ENCODE peak calls at places on chromosome 22, in seven cellular contexts. D is CD4-positive, alpha-beta memory T cell; O is adipocyte; N is lower lobe of right lung; W is H9; H is fibroblast of lung; P is right lobe of liver. X is an unnamed sample.

GRCh38 chr22:26779108-26779507 is 121.7 kb downstream of the MIAT start:
- DNase-seq in P (no peak), N (no peak), H (no peak), D (no peak), O (no peak), W (no peak), X (no peak)

GRCh38 chr22:40128989-40129388 is 48.7 kb upstream of the TNRC6B start:
- DNase-seq in H (peak; percentile 2), P (no peak), W (no peak), N (no peak), O (no peak), D (no peak), X (no peak)

GRCh38 chr22:42716221-42716620 is 4.4 kb downstream of the A4GALT start:
- DNase-seq in O (no peak), W (no peak), N (no peak), P (no peak), H (no peak), D (no peak), X (no peak)

GRCh38 chr22:20577045-20577444 is 69.6 kb downstream of the MED15 start:
- DNase-seq in D (no peak), H (no peak), N (no peak), O (no peak), W (no peak), P (no peak), X (no peak)

GRCh38 chr22:17706451-17706900 is 67.8 kb downstream of the BID start:
- DNase-seq in W (peak; percentile 41), O (peak; percentile 94), H (peak; percentile 93), N (no peak), D (peak; percentile 11), P (no peak), X (peak; percentile 42)

GRCh38 chr22:49825944-49826602 is 1.6 kb downstream of the BRD1 start:
- DNase-seq in N (peak; percentile 50), O (peak; percentile 53), P (no peak), D (peak; percentile 52), H (peak; percentile 47), W (no peak), X (peak; percentile 50)

GRCh38 chr22:31104869-31105268 is 2.5 kb downstream of the SELENOM start:
- DNase-seq in D (no peak), W (peak; percentile 90), H (no peak), O (no peak), P (no peak), N (no peak), X (peak; percentile 55)

GRCh38 chr22:17968126-17968525 is 56.2 kb downstream of the MICAL3 start:
- DNase-seq in P (no peak), D (no peak), N (no peak), O (no peak), H (no peak), W (no peak), X (no peak)

GRCh38 chr22:20412474-20413216 is 18.7 kb downstream of the ZNF74 start:
- DNase-seq in H (no peak), D (no peak), N (peak; percentile 13), W (no peak), P (no peak), O (no peak), X (no peak)

GRCh38 chr22:49052023-49052538 is 775.6 kb downstream of the BRD1 start:
- DNase-seq in H (peak; percentile 2), D (peak; percentile 54), W (peak; percentile 60), O (no peak), N (no peak), P (no peak), X (no peak)

GRCh38 chr22:44944891-44945600 is 64.8 kb downstream of the PHF21B start:
- DNase-seq in D (no peak), W (no peak), O (no peak), P (peak; percentile 44), N (no peak), H (no peak), X (no peak)

GRCh38 chr22:20013382-20013871 is 3.2 kb downstream of the ARVCF start:
- DNase-seq in N (peak; percentile 78), P (peak; percentile 72), H (peak; percentile 52), D (no peak), W (peak; percentile 91), O (peak; percentile 77), X (peak; percentile 55)

GRCh38 chr22:42930810-42931420 is 73.8 kb upstream of the ARFGAP3 start:
- DNase-seq in P (no peak), O (no peak), W (no peak), D (no peak), H (no peak), N (no peak), X (no peak)

GRCh38 chr22:42933783-42934144 is 76.7 kb upstream of the ARFGAP3 start:
- DNase-seq in W (no peak), P (no peak), H (peak; percentile 96), N (no peak), D (no peak), O (peak; percentile 95), X (no peak)

GRCh38 chr22:49977578-49977977 is 17.0 kb downstream of the PIM3 start:
- DNase-seq in P (no peak), W (no peak), N (peak; percentile 35), O (no peak), H (no peak), D (no peak), X (no peak)

GRCh38 chr22:22896601-22897000 is 9.0 kb downstream of the IGLL5 start:
- DNase-seq in W (no peak), P (no peak), N (no peak), O (no peak), D (no peak), H (no peak), X (no peak)

GRCh38 chr22:22894740-22895731 is 7.4 kb downstream of the IGLL5 start:
- DNase-seq in D (no peak), N (no peak), H (no peak), O (no peak), P (no peak), W (no peak), X (no peak)

GRCh38 chr22:22893891-22894739 is 6.5 kb downstream of the IGLL5 start:
- DNase-seq in O (no peak), D (no peak), N (no peak), H (no peak), W (no peak), P (no peak), X (no peak)

GRCh38 chr22:22897036-22897435 is 9.4 kb downstream of the IGLL5 start:
- DNase-seq in D (no peak), H (no peak), N (no peak), W (no peak), O (no peak), P (no peak), X (no peak)

DNA sequence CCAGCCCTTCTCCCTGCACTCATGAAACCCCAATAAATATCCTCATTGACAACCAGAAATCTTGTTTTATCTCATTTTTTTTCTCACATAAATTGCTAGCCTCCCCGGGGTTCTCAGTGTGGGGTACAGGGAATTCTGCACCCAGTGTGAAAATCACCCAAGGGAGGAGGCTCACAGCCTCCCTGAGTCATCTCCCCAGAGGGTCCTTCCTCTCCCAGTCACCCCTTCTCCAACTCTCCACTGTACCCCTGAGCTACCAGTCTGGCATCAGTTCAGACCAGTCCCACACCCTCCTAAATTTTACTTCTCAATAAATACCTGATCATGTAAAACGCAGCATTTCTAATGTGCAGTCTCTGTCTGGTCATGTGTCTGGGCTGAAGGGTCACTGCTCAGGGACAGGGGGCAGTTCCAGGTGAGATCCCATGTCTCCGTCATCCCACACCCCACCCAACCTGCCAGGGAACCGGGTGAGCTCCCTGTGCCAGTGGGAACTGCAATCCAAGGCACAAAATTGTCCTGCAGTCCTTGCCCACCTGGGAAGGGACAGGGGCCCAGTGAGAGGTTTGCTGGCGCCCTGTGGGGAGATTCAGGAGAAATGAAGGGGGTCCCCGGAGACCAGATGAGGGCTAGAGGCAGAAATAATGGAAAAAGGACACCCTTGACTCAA is 8.3 kb downstream of the IGLL5 start:
- DNase-seq in D (no peak), N (no peak), P (no peak), O (no peak), W (no peak), H (no peak), X (no peak)
- H3K4me1 ChIP-seq in D (no peaks in the 10 kb centered on the region), N (no peaks in the 10 kb centered on the region), P (no peaks in the 10 kb centered on the region), O (no peaks in the 10 kb centered on the region), W (no peaks in the 10 kb centered on the region), H (no peaks in the 10 kb centered on the region), X (no peaks in the 10 kb centered on the region)

GRCh38 chr22:35348026-35348590 is 32.8 kb upstream of the HMOX1 start:
- DNase-seq in P (no peak), H (no peak), O (no peak), W (no peak), D (no peak), N (no peak), X (no peak)
- H3K4me1 ChIP-seq in P (no peaks in the 10 kb centered on the region), H (peaks cover 6% of the 10 kb centered on the region), O (peaks cover 19% of the 10 kb centered on the region), W (no peaks in the 10 kb centered on the region), D (peaks cover 25% of the 10 kb centered on the region), N (peaks cover 35% of the 10 kb centered on the region), X (peaks cover 4% of the 10 kb centered on the region)

GRCh38 chr22:35915477-35916013 is 113.1 kb downstream of the RBFOX2 start:
- DNase-seq in H (peak; percentile 20), O (peak; percentile 47), P (no peak), N (no peak), D (no peak), W (no peak), X (no peak)
- H3K4me1 ChIP-seq in H (peaks cover 18% of the 10 kb centered on the region), O (peaks cover 52% of the 10 kb centered on the region), P (no peaks in the 10 kb centered on the region), N (peaks cover 48% of the 10 kb centered on the region), D (no peaks in the 10 kb centered on the region), W (peaks cover 16% of the 10 kb centered on the region), X (peaks cover 10% of the 10 kb centered on the region)

GRCh38 chr22:37245740-37246139 is 1.7 kb upstream of the RAC2 start:
- DNase-seq in H (no peak), N (no peak), P (no peak), D (no peak), W (no peak), O (peak; percentile 16), X (no peak)

GRCh38 chr22:37243402-37244113 is 511 bp downstream of the RAC2 start:
- DNase-seq in O (no peak), D (no peak), H (no peak), P (no peak), W (no peak), N (no peak), X (no peak)

GRCh38 chr22:37242395-37242918 is 1.6 kb downstream of the RAC2 start:
- DNase-seq in N (peak; percentile 89), H (no peak), P (peak; percentile 81), D (peak; percentile 86), W (no peak), O (no peak), X (peak; percentile 92)

GRCh38 chr22:37244922-37245722 is 1.1 kb upstream of the RAC2 start:
- DNase-seq in N (peak; percentile 41), W (no peak), P (no peak), D (no peak), O (no peak), H (no peak), X (peak; percentile 67)

DNA sequence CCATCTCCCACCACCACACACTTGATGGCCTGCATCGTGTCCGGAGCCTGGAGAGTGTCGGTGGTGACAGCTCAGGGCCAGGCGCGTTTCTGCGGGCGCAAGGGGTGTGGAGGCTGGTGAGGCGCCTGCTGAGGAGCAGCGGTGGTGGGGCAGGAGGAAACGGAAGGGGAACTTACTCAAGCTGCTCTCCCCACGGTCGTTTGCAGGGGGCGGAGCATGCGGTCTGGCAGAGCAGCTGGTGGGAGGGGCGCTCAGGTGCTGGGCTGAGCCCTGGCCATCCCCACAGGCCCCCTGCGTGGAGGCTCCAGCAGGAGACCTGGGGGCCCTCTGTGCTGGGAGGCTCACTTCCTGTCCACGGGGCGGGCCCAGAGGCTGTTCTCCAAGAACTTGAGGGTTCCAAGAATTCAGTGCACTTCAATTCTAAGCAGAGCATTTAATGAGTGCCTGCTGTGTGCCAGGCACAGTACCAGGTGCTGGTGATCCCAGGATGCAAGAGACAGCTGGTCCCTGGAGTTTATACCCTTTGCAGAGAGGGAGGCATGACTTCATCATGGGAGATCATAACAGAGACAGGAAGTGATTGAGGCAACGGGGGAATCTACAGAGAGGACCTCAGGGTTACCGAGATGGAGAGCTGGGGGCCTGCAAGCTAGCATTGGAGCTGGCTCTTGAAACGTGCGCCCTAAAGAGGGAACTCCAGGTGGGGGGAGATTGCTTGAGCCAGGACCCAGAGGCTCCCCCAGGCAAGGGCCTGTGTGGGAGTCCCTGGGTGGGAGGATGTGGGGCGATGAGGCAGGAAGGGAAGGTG is at the start of gene RAC2:
- DNase-seq in N (peak; percentile 91), P (peak; percentile 86), H (peak; percentile 41), O (no peak), W (peak; percentile 73), D (peak; percentile 77), X (peak; percentile 85)
- H3K4me1 ChIP-seq in N (peaks cover 25% of the 10 kb centered on the region), P (no peaks in the 10 kb centered on the region), H (peaks cover 9% of the 10 kb centered on the region), O (peaks cover 8% of the 10 kb centered on the region), W (no peaks in the 10 kb centered on the region), D (peaks cover 45% of the 10 kb centered on the region), X (peaks cover 6% of the 10 kb centered on the region)